ENCODE peak calls at places on chromosomes 1 and 21, in seven cellular contexts. T, B, A, R, S, Z and K are unnamed samples.

GRCh38 chr1:232999960-233000625 is 49.7 kb downstream of the NTPCR start:
- DNase-seq in T (no peak), B (no peak), A (no peak), R (no peak), S (no peak), Z (no peak), K (no peak)

GRCh38 chr1:160428655-160429054 is 28.3 kb downstream of the VANGL2 start:
- DNase-seq in T (no peak), B (peak; percentile 56), A (peak; percentile 80), R (peak; percentile 72), S (peak; percentile 79), Z (peak; percentile 27), K (no peak)

GRCh38 chr21:28738305-28738704 is 254.4 kb downstream of the LTN1 start:
- DNase-seq in T (no peak), B (no peak), A (no peak), R (no peak), S (no peak), Z (no peak), K (no peak)

GRCh38 chr1:56357931-56358783 is 221.2 kb downstream of the PLPP3 start:
- DNase-seq in T (no peak), B (no peak), A (no peak), R (no peak), S (no peak), Z (no peak), K (no peak)

GRCh38 chr1:212950243-212951057 is at the start of gene VASH2:
- DNase-seq in T (peak; percentile 48), B (peak; percentile 84), A (peak; percentile 81), R (peak; percentile 76), S (peak; percentile 90), Z (peak; percentile 62), K (peak; percentile 57)

GRCh38 chr21:15295875-15296274 is 231.1 kb upstream of the NRIP1 start:
- DNase-seq in T (no peak), B (no peak), A (no peak), R (no peak), S (no peak), Z (no peak), K (no peak)

GRCh38 chr1:32988665-32989064 is 24.1 kb upstream of the RNF19B start:
- DNase-seq in T (no peak), B (peak; percentile 68), A (no peak), R (peak; percentile 77), S (no peak), Z (no peak), K (no peak)

GRCh38 chr1:190478193-190479007 is 736 bp upstream of the BRINP3 start:
- DNase-seq in T (no peak), B (no peak), A (no peak), R (peak; percentile 51), S (no peak), Z (no peak), K (no peak)

GRCh38 chr1:2174348-2175054 is 20.1 kb downstream of the FAAP20 start:
- DNase-seq in T (no peak), B (peak; percentile 60), A (peak; percentile 66), R (peak; percentile 67), S (peak; percentile 80), Z (peak; percentile 43), K (peak; percentile 23)

GRCh38 chr1:225565845-225566244 is 87.1 kb downstream of the ENAH start:
- DNase-seq in T (no peak), B (no peak), A (no peak), R (peak; percentile 83), S (no peak), Z (no peak), K (no peak)

GRCh38 chr1:226784081-226785049 is 45.3 kb upstream of the ITPKB start:
- DNase-seq in T (no peak), B (no peak), A (no peak), R (peak; percentile 19), S (no peak), Z (no peak), K (no peak)

GRCh38 chr1:37721565-37721964 is 29.2 kb downstream of the CDCA8 start:
- DNase-seq in T (no peak), B (no peak), A (no peak), R (no peak), S (no peak), Z (no peak), K (no peak)

GRCh38 chr1:40755052-40755451 is 28.5 kb upstream of the KCNQ4 start:
- DNase-seq in T (no peak), B (peak; percentile 78), A (no peak), R (peak; percentile 73), S (no peak), Z (no peak), K (no peak)

GRCh38 chr1:27045973-27046558 is 33.4 kb upstream of the TENT5B start:
- DNase-seq in T (peak; percentile 49), B (peak; percentile 69), A (peak; percentile 66), R (peak; percentile 68), S (peak; percentile 90), Z (peak; percentile 69), K (peak; percentile 38)

GRCh38 chr1:232142403-232143314 is 487.3 kb downstream of the SIPA1L2 start:
- DNase-seq in T (no peak), B (peak; percentile 67), A (no peak), R (peak; percentile 71), S (no peak), Z (no peak), K (no peak)

GRCh38 chr1:42936309-42937078 is 22.2 kb downstream of the SLC2A1 start:
- DNase-seq in T (peak; percentile 25), B (peak; percentile 21), A (peak; percentile 67), R (peak; percentile 60), S (no peak), Z (no peak), K (no peak)

GRCh38 chr1:247924868-247925267 is at the start of gene OR2AJ1:
- DNase-seq in T (no peak), B (no peak), A (no peak), R (no peak), S (no peak), Z (no peak), K (no peak)

GRCh38 chr1:176110203-176110602 is 96.9 kb downstream of the COP1 start:
- DNase-seq in T (no peak), B (no peak), A (no peak), R (no peak), S (no peak), Z (no peak), K (no peak)

GRCh38 chr1:26970810-26971209 is 10.5 kb upstream of the KDF1 start:
- DNase-seq in T (no peak), B (no peak), A (peak; percentile 75), R (peak; percentile 49), S (no peak), Z (no peak), K (peak; percentile 82)

GRCh38 chr1:25523512-25523911 is 19.9 kb upstream of the LDLRAP1 start:
- DNase-seq in T (no peak), B (peak; percentile 51), A (peak; percentile 19), R (no peak), S (no peak), Z (no peak), K (no peak)

GRCh38 chr1:219041141-219041540 is 132.5 kb upstream of the LYPLAL1 start:
- DNase-seq in T (no peak), B (no peak), A (no peak), R (peak; percentile 79), S (no peak), Z (no peak), K (no peak)

GRCh38 chr1:220127076-220127475 is 33.1 kb downstream of the IARS2 start:
- DNase-seq in T (no peak), B (no peak), A (no peak), R (no peak), S (peak; percentile 10), Z (no peak), K (no peak)

GRCh38 chr1:172917972-172918371 is 132.8 kb downstream of the TNFSF18 start:
- DNase-seq in T (no peak), B (no peak), A (no peak), R (peak; percentile 93), S (no peak), Z (no peak), K (peak; percentile 27)

GRCh38 chr1:229058111-229058551 is 212.8 kb upstream of the RAB4A start:
- DNase-seq in T (peak; percentile 32), B (no peak), A (no peak), R (no peak), S (no peak), Z (peak; percentile 16), K (no peak)

GRCh38 chr1:34639701-34640100 is 115.1 kb upstream of the GJB5 start:
- DNase-seq in T (no peak), B (no peak), A (no peak), R (no peak), S (no peak), Z (no peak), K (no peak)

GRCh38 chr1:115685029-115685705 is 43.4 kb downstream of the VANGL1 start:
- DNase-seq in T (no peak), B (no peak), A (no peak), R (no peak), S (no peak), Z (no peak), K (no peak)

GRCh38 chr1:111813440-111814304 is 58.0 kb downstream of the DDX20 start:
- DNase-seq in T (no peak), B (no peak), A (no peak), R (peak; percentile 13), S (no peak), Z (no peak), K (peak; percentile 19)

GRCh38 chr1:203915811-203916210 is 54.4 kb downstream of the SNRPE start:
- DNase-seq in T (no peak), B (no peak), A (no peak), R (no peak), S (no peak), Z (no peak), K (no peak)